ENCODE peak calls at places on chromosome 18, in ten cellular contexts. T is IMR-90; Q is B cell; A is RWPE1; U is left ventricle myocardium inferior; S is stomach; L is foreskin fibroblast; D is endothelial cell; X is CD8-positive, alpha-beta T cell; Z is GM10248. J is an unnamed sample.

GRCh38 chr18:48534364-48534763 is 4.5 kb upstream of the CTIF start:
- DNase-seq in T (peak), Q (no peak), A (no peak), U (no peak), S (no peak), L (peak), D (no peak), X (no peak), Z (no peak), J (no peak)

GRCh38 chr18:72651033-72651432 is 106.9 kb upstream of the CBLN2 start:
- DNase-seq in T (no peak), Q (no peak), A (no peak), U (no peak), S (no peak), L (no peak), D (no peak), X (no peak), Z (no peak), J (no peak)

GRCh38 chr18:69538849-69539248 is 138.2 kb downstream of the DOK6 start:
- DNase-seq in T (no peak), Q (no peak), A (no peak), U (no peak), S (no peak), L (no peak), D (no peak), X (no peak), Z (no peak), J (no peak)

GRCh38 chr18:47901624-47902362 is 28.7 kb downstream of the SMAD2 start:
- DNase-seq in T (no peak), Q (peak), A (no peak), U (no peak), S (no peak), L (no peak), D (no peak), X (no peak), Z (peak), J (no peak)

GRCh38 chr18:12049983-12050811 is 43.4 kb upstream of the ANKRD62 start:
- DNase-seq in T (no peak), Q (peak), A (no peak), U (no peak), S (no peak), L (no peak), D (no peak), X (no peak), Z (peak), J (no peak)

GRCh38 chr18:32891797-32892196 is 119.0 kb upstream of the KLHL14 start:
- DNase-seq in T (no peak), Q (no peak), A (no peak), U (no peak), S (no peak), L (no peak), D (no peak), X (no peak), Z (no peak), J (no peak)

GRCh38 chr18:48959921-48960920 is 9.5 kb upstream of the SMAD7 start:
- DNase-seq in T (peak), Q (no peak), A (no peak), U (no peak), S (no peak), L (no peak), D (no peak), X (no peak), Z (no peak), J (no peak)

GRCh38 chr18:59231157-59231556 is 11.2 kb downstream of the GRP start:
- DNase-seq in T (no peak), Q (no peak), A (no peak), U (no peak), S (no peak), L (no peak), D (no peak), X (no peak), Z (no peak), J (no peak)

GRCh38 chr18:42028232-42028832 is 73.3 kb downstream of the PIK3C3 start:
- DNase-seq in T (peak), Q (peak), A (peak), U (no peak), S (no peak), L (peak), D (peak), X (no peak), Z (peak), J (no peak)

GRCh38 chr18:31487251-31488015 is 10.5 kb upstream of the DSG2 start:
- DNase-seq in T (peak), Q (no peak), A (peak), U (no peak), S (no peak), L (no peak), D (no peak), X (no peak), Z (no peak), J (no peak)

GRCh38 chr18:23619388-23619873 is 33.1 kb upstream of the NPC1 start:
- DNase-seq in T (no peak), Q (peak), A (no peak), U (peak), S (peak), L (no peak), D (peak), X (no peak), Z (peak), J (no peak)
- TF ChIP-seq CTCF in T (no peak), Q (no peak), A (no peak), U (peak), S (no peak), L (no peak), D (no peak), X (no peak), Z (peak), J (no peak)

DNA sequence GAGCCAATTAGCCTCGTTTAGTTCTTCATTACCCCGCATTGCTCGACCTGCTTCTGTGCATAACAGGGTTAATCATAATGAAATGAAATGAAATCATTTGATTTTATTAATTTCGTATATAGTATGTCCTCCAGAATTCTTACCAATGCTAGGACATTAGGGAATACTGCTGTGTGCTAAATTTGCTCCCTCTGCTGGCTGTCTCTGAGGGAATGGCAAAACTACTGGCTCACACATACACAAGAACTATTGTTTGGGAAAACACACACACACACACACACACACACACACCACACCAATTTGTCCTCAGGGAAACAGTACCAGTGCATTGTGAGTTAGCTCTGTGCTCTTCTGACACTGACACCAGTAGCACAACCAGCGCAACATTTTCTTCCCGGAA is 273.3 kb upstream of the TCF4 start:
- DNase-seq in T (peak), Q (no peak), A (no peak), U (no peak), S (no peak), L (peak), D (peak), X (no peak), Z (no peak), J (no peak)
- TF ChIP-seq CTCF in T (peak), Q (no peak), A (peak), U (peak), S (no peak), L (peak), D (no peak), X (no peak), Z (peak), J (peak)

DNA sequence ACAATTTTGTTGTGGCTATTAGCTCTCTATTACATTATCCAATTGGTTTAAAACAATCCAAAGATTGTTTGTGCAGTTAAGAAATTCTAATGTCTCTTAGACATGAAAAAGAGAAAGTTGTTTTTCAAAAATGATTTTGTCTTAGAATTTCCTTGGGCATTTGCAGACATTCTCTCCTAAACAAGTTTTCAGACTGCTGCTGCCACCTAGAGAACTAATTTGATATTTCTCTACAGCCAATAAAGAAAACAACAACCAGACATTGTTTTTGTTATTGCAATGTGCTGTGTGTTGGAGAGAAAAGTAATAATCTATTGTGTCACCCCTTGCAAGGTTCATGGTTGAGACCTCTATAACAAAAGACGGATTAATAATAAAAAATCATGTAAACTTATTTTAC is 119.0 kb upstream of the SYT4 start:
- DNase-seq in T (no peak), Q (no peak), A (peak), U (no peak), S (no peak), L (no peak), D (peak), X (no peak), Z (no peak), J (no peak)
- TF ChIP-seq CTCF in T (peak), Q (no peak), A (peak), U (peak), S (no peak), L (peak), D (peak), X (no peak), Z (no peak), J (peak)

GRCh38 chr18:44895176-44895798 is 214.6 kb downstream of the SETBP1 start:
- DNase-seq in T (peak), Q (no peak), A (peak), U (peak), S (peak), L (peak), D (no peak), X (no peak), Z (peak), J (no peak)
- TF ChIP-seq CTCF in T (peak), Q (no peak), A (peak), U (peak), S (peak), L (peak), D (no peak), X (no peak), Z (peak), J (peak)

DNA sequence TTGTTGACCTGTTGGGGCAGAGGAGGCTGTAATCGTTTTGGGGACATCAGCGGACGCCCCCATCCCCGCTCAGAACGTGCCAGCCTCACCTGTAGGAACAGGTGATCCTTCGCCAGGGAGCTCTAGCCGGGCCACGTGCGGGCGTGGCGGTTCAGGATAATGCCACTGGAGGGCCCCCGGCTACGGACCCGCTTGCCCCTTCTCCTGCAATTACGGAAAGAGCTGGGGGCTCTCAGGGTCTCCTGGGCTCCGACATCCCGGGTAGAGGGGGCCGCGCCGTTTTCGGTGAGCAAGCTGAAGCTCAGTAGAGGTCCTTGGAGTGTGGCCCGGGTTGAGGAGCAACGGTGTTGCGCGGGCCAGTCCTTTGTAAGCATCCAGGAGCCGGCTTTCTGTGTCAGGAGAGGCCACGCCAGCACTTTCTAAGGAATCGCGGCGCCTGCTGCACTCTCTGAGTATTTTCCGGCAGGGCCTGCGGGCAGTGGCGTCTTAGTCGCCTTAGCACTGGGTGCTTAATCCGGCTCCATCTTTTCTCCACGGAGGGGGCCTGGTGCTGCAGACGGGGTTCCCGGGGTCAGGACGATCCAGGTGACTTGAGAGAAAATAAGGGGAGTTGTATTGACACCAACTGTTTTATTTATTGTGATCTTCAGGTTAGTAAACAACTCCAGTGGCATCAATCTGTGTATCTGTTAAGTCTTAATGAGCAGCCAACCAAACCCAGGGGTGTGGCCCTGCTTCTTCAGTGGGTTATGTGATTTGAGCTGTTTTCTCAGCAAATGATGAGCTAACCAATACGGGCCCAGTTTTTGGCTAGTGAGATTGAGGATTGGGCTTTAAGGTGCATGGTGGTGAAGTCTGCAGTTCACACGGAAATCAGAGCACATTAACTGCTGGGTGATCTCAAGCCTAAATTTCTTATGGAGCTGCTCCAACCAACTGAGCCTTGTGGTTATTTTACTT is 1.9 kb downstream of the MTCL1 start:
- DNase-seq in T (peak), Q (peak), A (peak), U (no peak), S (peak), L (no peak), D (peak), X (no peak), Z (no peak), J (peak)
- TF ChIP-seq CTCF in T (no peak), Q (peak), A (peak), U (peak), S (peak), L (no peak), D (no peak), X (no peak), Z (no peak), J (no peak)

DNA sequence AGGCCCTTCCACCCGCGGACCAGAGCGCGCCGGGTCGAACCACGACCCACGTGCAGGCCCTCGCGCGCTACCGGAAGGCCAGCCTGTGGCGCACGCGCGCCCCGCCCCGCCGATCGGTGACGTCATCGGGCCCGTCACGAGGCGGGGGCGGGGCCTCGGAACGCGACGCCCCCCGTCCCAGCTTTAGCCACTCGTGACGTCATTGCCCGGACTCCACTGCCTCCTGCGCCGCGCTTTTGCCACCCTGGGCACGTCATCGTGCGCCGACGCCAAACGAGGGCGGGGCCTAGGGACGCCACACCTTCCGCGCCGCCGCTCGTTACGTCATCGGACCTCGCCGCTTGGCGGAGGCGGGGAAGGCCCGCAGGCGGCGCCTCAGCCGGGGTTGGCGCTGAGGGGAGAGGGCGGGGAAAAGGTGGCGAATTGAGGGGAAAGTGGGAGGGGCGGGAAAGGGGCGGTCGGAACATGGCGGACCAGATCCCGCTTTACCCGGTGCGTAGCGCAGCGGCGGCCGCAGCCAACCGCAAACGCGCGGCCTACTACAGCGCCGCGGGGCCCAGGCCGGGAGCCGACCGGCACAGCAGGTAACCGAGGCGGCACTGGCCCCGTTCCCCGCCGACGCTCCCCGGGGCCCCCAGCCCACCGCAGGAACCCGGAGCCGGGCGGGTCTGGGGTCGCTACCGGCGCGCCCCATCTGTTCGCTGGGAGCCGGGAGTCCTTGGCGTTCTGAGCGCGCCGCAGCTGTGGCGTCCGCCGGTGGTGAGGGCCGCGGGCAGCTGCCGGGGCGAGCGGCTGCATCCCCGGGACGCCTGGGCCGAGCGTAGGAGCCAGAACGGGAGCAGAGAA is at the start of gene ATP9B:
- DNase-seq in T (peak), Q (peak), A (peak), U (peak), S (peak), L (peak), D (peak), X (peak), Z (peak), J (peak)
- TF ChIP-seq CTCF in T (no peak), Q (no peak), A (no peak), U (peak), S (no peak), L (no peak), D (no peak), X (no peak), Z (no peak), J (no peak)

GRCh38 chr18:37019157-37019571 is 190.2 kb downstream of the KIAA1328 start:
- DNase-seq in T (peak), Q (no peak), A (peak), U (no peak), S (no peak), L (peak), D (peak), X (no peak), Z (no peak), J (no peak)
- TF ChIP-seq CTCF in T (no peak), Q (no peak), A (no peak), U (no peak), S (peak), L (peak), D (peak), X (no peak), Z (no peak), J (peak)

GRCh38 chr18:35378206-35378795 is 1.2 kb upstream of the ZNF396 start:
- DNase-seq in T (peak), Q (no peak), A (no peak), U (no peak), S (no peak), L (peak), D (no peak), X (no peak), Z (no peak), J (no peak)
- TF ChIP-seq CTCF in T (no peak), Q (no peak), A (no peak), U (no peak), S (no peak), L (no peak), D (no peak), X (no peak), Z (no peak), J (no peak)

J was measured in D721Med.